ENCODE peak calls at places on chromosome X, in seven cellular contexts. D is thoracic aorta; W is activated CD8-positive, alpha-beta memory T cell treated with anti-CD3 and anti-CD28 coated beads, Interleukin-2, amount 50 U/mL, for 48 hours; Z is upper lobe of left lung; T is transverse colon; I is smooth muscle cell of the brain vasculature; P is fibroblast of pulmonary artery. A is an unnamed sample.

GRCh38 chrX:623599-624323 is 6.8 kb upstream of the SHOX start:
- DNase-seq in T (no peak), D (no peak), Z (no peak), W (no peak), I (no peak), P (peak), A (no peak)

GRCh38 chrX:123173833-123174232 is 10.2 kb upstream of the GRIA3 start:
- DNase-seq in I (no peak), P (no peak), T (no peak), D (no peak), W (no peak), Z (no peak), A (no peak)

GRCh38 chrX:33188286-33188685 is 23.1 kb downstream of the DMD start:
- DNase-seq in D (no peak), T (no peak), W (no peak), P (no peak), I (no peak), Z (no peak), A (no peak)

GRCh38 chrX:154040307-154040756 is 20.6 kb upstream of the IRAK1 start:
- DNase-seq in W (no peak), P (peak), Z (no peak), D (no peak), T (no peak), I (no peak), A (no peak)

GRCh38 chrX:22063284-22063683 is 31.2 kb downstream of the PHEX start:
- DNase-seq in P (peak), Z (no peak), I (no peak), W (no peak), T (no peak), D (no peak), A (no peak)

GRCh38 chrX:65241059-65241721 is 264.9 kb upstream of the ZC4H2 start:
- DNase-seq in D (no peak), T (no peak), Z (no peak), W (no peak), P (no peak), I (no peak), A (no peak)

GRCh38 chrX:112774142-112774541 is 66.5 kb downstream of the AMOT start:
- DNase-seq in D (no peak), Z (no peak), P (no peak), T (no peak), I (no peak), W (no peak), A (no peak)

GRCh38 chrX:143634373-143634685 is 1.6 kb downstream of the SLITRK4 start:
- DNase-seq in T (no peak), I (no peak), D (no peak), P (no peak), W (no peak), Z (no peak), A (no peak)

GRCh38 chrX:17597836-17598434 is 139.4 kb upstream of the SCML1 start:
- DNase-seq in D (peak), W (no peak), Z (peak), P (peak), I (peak), T (peak), A (no peak)

GRCh38 chrX:84160736-84161135 is 27.3 kb downstream of the RPS6KA6 start:
- DNase-seq in D (no peak), T (no peak), Z (no peak), P (no peak), I (no peak), W (no peak), A (no peak)

GRCh38 chrX:10045327-10046000 is 78.3 kb downstream of the CLDN34 start:
- DNase-seq in Z (no peak), I (no peak), T (no peak), D (no peak), P (no peak), W (no peak), A (no peak)

GRCh38 chrX:8084023-8084422 is 87.0 kb downstream of the VCX2 start:
- DNase-seq in W (no peak), T (no peak), D (no peak), I (no peak), Z (no peak), P (peak), A (no peak)

GRCh38 chrX:108309144-108309543 is 129.1 kb downstream of the COL4A6 start:
- DNase-seq in T (no peak), P (peak), W (no peak), D (no peak), I (no peak), Z (no peak), A (no peak)

GRCh38 chrX:91414710-91415109 is 19.9 kb upstream of the PABPC5 start:
- DNase-seq in D (no peak), W (no peak), P (no peak), T (no peak), Z (no peak), I (no peak), A (no peak)

GRCh38 chrX:20521245-20521644 is 254.5 kb upstream of the RPS6KA3 start:
- DNase-seq in D (no peak), P (peak), T (no peak), I (no peak), W (no peak), Z (peak), A (no peak)

GRCh38 chrX:68828740-68829593 is at the start of gene EFNB1:
- DNase-seq in W (peak), P (peak), T (peak), I (peak), D (peak), Z (peak), A (peak)

GRCh38 chrX:41692162-41692749 is 3.5 kb downstream of the GPR34 start:
- DNase-seq in P (peak), I (no peak), W (no peak), Z (no peak), D (no peak), T (no peak), A (no peak)

GRCh38 chrX:153153516-153153915 is 25.6 kb upstream of the MAGEA1 start:
- DNase-seq in W (no peak), Z (no peak), D (no peak), I (no peak), P (no peak), T (no peak), A (no peak)

GRCh38 chrX:149497626-149498025 is 7.5 kb downstream of the IDS start:
- DNase-seq in P (no peak), W (no peak), T (no peak), Z (no peak), I (no peak), D (no peak), A (no peak)

GRCh38 chrX:9062621-9063020 is 28.7 kb upstream of the FAM9B start:
- DNase-seq in Z (no peak), W (no peak), T (no peak), P (no peak), D (no peak), I (no peak), A (no peak)

GRCh38 chrX:134932528-134933217 is 58.1 kb upstream of the SMIM10 start:
- DNase-seq in I (no peak), T (no peak), P (peak), D (no peak), W (no peak), Z (no peak), A (no peak)

GRCh38 chrX:151983186-151983585 is 8.7 kb upstream of the GABRE start:
- DNase-seq in P (no peak), I (no peak), Z (no peak), D (no peak), W (no peak), T (no peak), A (no peak)

GRCh38 chrX:112668476-112669404 is 11.0 kb downstream of the LHFPL1 start:
- DNase-seq in Z (no peak), W (no peak), P (no peak), I (no peak), T (no peak), D (no peak), A (no peak)